ENCODE peak calls at places on chromosomes 1 and 21, in ten cellular contexts. Z, D, G, A, N, I, W, O, K and E are unnamed samples.

GRCh38 chr1:913491-914252 is 10.1 kb upstream of the SAMD11 start:
- DNase-seq in A (peak), Z (no peak), G (no peak), N (no peak), I (no peak), K (no peak), W (peak), O (no peak), D (no peak), E (no peak)

GRCh38 chr1:147273409-147274307 is 31.2 kb downstream of the CHD1L start:
- DNase-seq in G (peak), I (no peak), D (peak), W (peak), N (peak), A (no peak), K (peak), Z (peak), O (peak), E (peak)

GRCh38 chr1:221012087-221012486 is 132.8 kb downstream of the HLX start:
- DNase-seq in D (no peak), Z (no peak), K (no peak), O (no peak), A (no peak), N (no peak), W (no peak), G (no peak), I (no peak), E (no peak)

GRCh38 chr1:28369518-28370219 is at the start of gene PHACTR4:
- DNase-seq in K (peak), O (peak), G (peak), I (peak), N (peak), D (peak), Z (peak), A (peak), W (peak), E (peak)

GRCh38 chr1:51519857-51520699 is 1.0 kb upstream of the EPS15 start:
- DNase-seq in W (no peak), O (peak), Z (no peak), A (no peak), G (no peak), N (no peak), I (no peak), K (no peak), D (no peak), E (no peak)

GRCh38 chr1:185694081-185694480 is 40.1 kb upstream of the HMCN1 start:
- DNase-seq in Z (no peak), I (no peak), W (peak), A (no peak), D (peak), K (peak), G (no peak), N (no peak), O (no peak), E (no peak)

GRCh38 chr21:45478115-45478801 is 64.0 kb downstream of the SLC19A1 start:
- DNase-seq in I (peak), D (peak), Z (no peak), A (no peak), G (peak), W (peak), N (peak), O (peak), K (peak), E (peak)

GRCh38 chr1:191851799-191852595 is 306.3 kb upstream of the RGS18 start:
- DNase-seq in N (no peak), O (no peak), A (no peak), I (no peak), W (no peak), G (no peak), K (no peak), Z (no peak), D (no peak), E (no peak)

GRCh38 chr1:179021873-179022272 is 3.8 kb upstream of the FAM20B start:
- DNase-seq in W (no peak), D (no peak), K (no peak), O (no peak), A (no peak), I (no peak), N (peak), G (no peak), Z (peak), E (no peak)

GRCh38 chr1:76868154-76868882 is 1.0 kb downstream of the ST6GALNAC5 start:
- DNase-seq in N (peak), O (peak), A (peak), D (peak), I (peak), W (no peak), G (peak), K (no peak), Z (peak), E (no peak)

GRCh38 chr1:93641527-93641926 is 40.1 kb downstream of the BCAR3 start:
- DNase-seq in K (no peak), Z (no peak), G (no peak), N (no peak), W (no peak), D (no peak), O (no peak), A (no peak), I (no peak), E (no peak)

GRCh38 chr21:41816583-41817165 is 49.8 kb upstream of the RIPK4 start:
- DNase-seq in N (peak), D (peak), Z (peak), G (peak), K (no peak), I (peak), O (peak), W (peak), A (no peak), E (peak)

GRCh38 chr1:153770812-153771211 is 4.4 kb upstream of the SLC27A3 start:
- DNase-seq in O (no peak), N (no peak), W (no peak), Z (no peak), G (no peak), D (no peak), I (no peak), A (peak), K (no peak), E (no peak)

GRCh38 chr1:7278827-7279752 is 492.0 kb upstream of the VAMP3 start:
- DNase-seq in W (peak), Z (peak), G (no peak), O (no peak), I (no peak), A (no peak), K (no peak), N (no peak), D (no peak), E (no peak)

GRCh38 chr1:174197547-174197946 is 38.2 kb downstream of the RABGAP1L start:
- DNase-seq in O (no peak), G (no peak), D (no peak), Z (no peak), I (no peak), K (no peak), A (no peak), N (no peak), W (no peak), E (no peak)

GRCh38 chr21:36654341-36654740 is 44.6 kb upstream of the SIM2 start:
- DNase-seq in A (no peak), N (no peak), Z (no peak), K (no peak), D (no peak), W (no peak), G (no peak), I (no peak), O (no peak), E (no peak)

GRCh38 chr1:109262231-109263010 is 13.1 kb downstream of the CELSR2 start:
- DNase-seq in N (no peak), I (no peak), K (no peak), G (no peak), D (no peak), W (no peak), O (no peak), A (peak), Z (no peak), E (no peak)

GRCh38 chr1:213122514-213122929 is 71.5 kb downstream of the RPS6KC1 start:
- DNase-seq in A (no peak), W (no peak), G (peak), N (peak), I (no peak), O (peak), Z (peak), D (peak), K (no peak), E (peak)

GRCh38 chr1:40794915-40795715 is 11.5 kb downstream of the KCNQ4 start:
- DNase-seq in I (no peak), Z (no peak), K (no peak), W (no peak), D (no peak), A (no peak), G (no peak), N (no peak), O (no peak), E (no peak)

GRCh38 chr1:170487503-170487902 is 44.5 kb upstream of the GORAB start:
- DNase-seq in I (no peak), K (no peak), O (no peak), Z (no peak), N (no peak), D (no peak), G (no peak), W (no peak), A (no peak), E (no peak)

GRCh38 chr1:213977486-213977842 is 10.3 kb upstream of the PROX1 start:
- DNase-seq in I (no peak), O (no peak), D (no peak), K (no peak), G (no peak), N (no peak), A (no peak), Z (peak), W (no peak), E (no peak)

GRCh38 chr21:29462475-29462874 is 163.8 kb downstream of the BACH1 start:
- DNase-seq in K (no peak), D (peak), G (no peak), W (no peak), N (no peak), O (no peak), I (no peak), A (no peak), Z (no peak), E (no peak)

GRCh38 chr21:29293495-29293894 is 5.2 kb upstream of the BACH1 start:
- DNase-seq in N (no peak), G (no peak), D (peak), A (no peak), W (no peak), Z (no peak), K (no peak), O (no peak), I (no peak), E (no peak)

GRCh38 chr21:41642399-41642798 is 124.5 kb downstream of the RIPK4 start:
- DNase-seq in K (no peak), W (no peak), Z (no peak), N (no peak), G (no peak), A (no peak), O (no peak), I (no peak), D (no peak), E (no peak)

GRCh38 chr1:244863491-244864252 is 671 bp downstream of the HNRNPU start:
- DNase-seq in I (no peak), W (no peak), A (peak), K (no peak), D (peak), G (no peak), N (no peak), Z (no peak), O (no peak), E (no peak)

GRCh38 chr1:32782086-32782485 is 35.1 kb downstream of the YARS1 start:
- DNase-seq in N (no peak), O (no peak), Z (no peak), G (no peak), W (no peak), K (no peak), A (peak), I (no peak), D (no peak), E (no peak)

GRCh38 chr1:88210088-88210825 is 473.8 kb upstream of the PKN2 start:
- DNase-seq in A (no peak), I (no peak), D (no peak), G (no peak), K (no peak), Z (no peak), W (no peak), O (no peak), N (no peak), E (no peak)

GRCh38 chr1:246647113-246647512 is 77.1 kb upstream of the SCCPDH start:
- DNase-seq in I (peak), G (no peak), W (peak), K (no peak), Z (no peak), N (peak), A (peak), O (no peak), D (no peak), E (no peak)

GRCh38 chr1:171898956-171899355 is 57.7 kb downstream of the DNM3 start:
- DNase-seq in K (no peak), O (no peak), N (no peak), A (no peak), G (no peak), I (peak), D (no peak), W (peak), Z (peak), E (no peak)

GRCh38 chr1:21324368-21325137 is 34.3 kb upstream of the ECE1 start:
- DNase-seq in W (peak), G (peak), N (peak), D (peak), K (no peak), O (peak), Z (peak), A (peak), I (no peak), E (no peak)

GRCh38 chr1:153728305-153729066 is 636 bp downstream of the INTS3 start:
- DNase-seq in D (no peak), W (no peak), O (peak), N (peak), G (no peak), Z (peak), I (peak), K (no peak), A (peak), E (peak)

GRCh38 chr1:179101566-179101965 is 19.7 kb downstream of the TOR3A start:
- DNase-seq in D (no peak), N (no peak), Z (no peak), K (no peak), W (no peak), G (no peak), I (no peak), O (no peak), A (no peak), E (no peak)

GRCh38 chr1:237108299-237109040 is 66.5 kb downstream of the RYR2 start:
- DNase-seq in I (no peak), D (no peak), Z (no peak), O (no peak), W (peak), N (no peak), A (no peak), G (no peak), K (no peak), E (no peak)